ENCODE peak calls at places on chromosomes 2 and 18, in six cellular contexts. One of them, this sample, is unnamed. For H3K9me3, the result is how much of the 10 kb centered on the place peaks cover.

GRCh38 chr18:14907420-14907819 is 159.4 kb downstream of the ANKRD30B start:
- DNase-seq in kidney: peak
- DNase-seq in HCT116: no peak
- DNase-seq in mesenchymal stem cell: no peak
- DNase-seq in CD4-positive, CD25-positive, alpha-beta regulatory T cell: no peak
- DNase-seq in hepatocyte: no peak
- DNase-seq in this sample: no peak

GRCh38 chr2:200399636-200400035 is 93.1 kb downstream of the SPATS2L start:
- DNase-seq in kidney: no peak
- DNase-seq in HCT116: no peak
- DNase-seq in mesenchymal stem cell: no peak
- DNase-seq in CD4-positive, CD25-positive, alpha-beta regulatory T cell: no peak
- DNase-seq in hepatocyte: no peak
- DNase-seq in this sample: no peak

GRCh38 chr18:9608728-9609127 is 5.6 kb downstream of the PPP4R1 start:
- DNase-seq in kidney: no peak
- DNase-seq in HCT116: no peak
- DNase-seq in mesenchymal stem cell: no peak
- DNase-seq in CD4-positive, CD25-positive, alpha-beta regulatory T cell: no peak
- DNase-seq in hepatocyte: no peak
- DNase-seq in this sample: no peak

GRCh38 chr2:126049461-126049860 is 606.5 kb upstream of the GYPC start:
- DNase-seq in kidney: no peak
- DNase-seq in HCT116: no peak
- DNase-seq in mesenchymal stem cell: no peak
- DNase-seq in CD4-positive, CD25-positive, alpha-beta regulatory T cell: no peak
- DNase-seq in hepatocyte: no peak
- DNase-seq in this sample: no peak

GRCh38 chr2:215880970-215881369 is 132.4 kb downstream of the MREG start:
- DNase-seq in kidney: no peak
- DNase-seq in HCT116: no peak
- DNase-seq in mesenchymal stem cell: peak
- DNase-seq in CD4-positive, CD25-positive, alpha-beta regulatory T cell: no peak
- DNase-seq in hepatocyte: no peak
- DNase-seq in this sample: no peak

GRCh38 chr2:37625781-37626548 is 45.5 kb downstream of the CDC42EP3 start:
- DNase-seq in kidney: peak
- DNase-seq in HCT116: no peak
- DNase-seq in mesenchymal stem cell: peak
- DNase-seq in CD4-positive, CD25-positive, alpha-beta regulatory T cell: peak
- DNase-seq in hepatocyte: no peak
- DNase-seq in this sample: no peak

GRCh38 chr2:165238295-165238694 is 919 bp upstream of the SCN2A start:
- DNase-seq in kidney: no peak
- DNase-seq in HCT116: no peak
- DNase-seq in mesenchymal stem cell: peak
- DNase-seq in CD4-positive, CD25-positive, alpha-beta regulatory T cell: peak
- DNase-seq in hepatocyte: peak
- DNase-seq in this sample: no peak

GRCh38 chr2:232315049-232315922 is 63.3 kb upstream of the ALPP start:
- DNase-seq in kidney: peak
- DNase-seq in HCT116: no peak
- DNase-seq in mesenchymal stem cell: peak
- DNase-seq in CD4-positive, CD25-positive, alpha-beta regulatory T cell: peak
- DNase-seq in hepatocyte: no peak
- DNase-seq in this sample: no peak

GRCh38 chr2:101638156-101638809 is 59.2 kb upstream of the MAP4K4 start:
- DNase-seq in kidney: no peak
- DNase-seq in HCT116: no peak
- DNase-seq in mesenchymal stem cell: no peak
- DNase-seq in CD4-positive, CD25-positive, alpha-beta regulatory T cell: no peak
- DNase-seq in hepatocyte: no peak
- DNase-seq in this sample: no peak

GRCh38 chr2:238478216-238478615 is 51.5 kb downstream of the ASB1 start:
- DNase-seq in kidney: no peak
- DNase-seq in HCT116: no peak
- DNase-seq in mesenchymal stem cell: no peak
- DNase-seq in CD4-positive, CD25-positive, alpha-beta regulatory T cell: no peak
- DNase-seq in hepatocyte: no peak
- DNase-seq in this sample: no peak
- H3K9me3 ChIP-seq in kidney: under half
- H3K9me3 ChIP-seq in HCT116: under half
- H3K9me3 ChIP-seq in mesenchymal stem cell: half or more
- H3K9me3 ChIP-seq in CD4-positive, CD25-positive, alpha-beta regulatory T cell: under half
- H3K9me3 ChIP-seq in hepatocyte: under half
- H3K9me3 ChIP-seq in this sample: under half

GRCh38 chr18:76359909-76360308 is 135.1 kb downstream of the ZNF516 start:
- DNase-seq in kidney: no peak
- DNase-seq in HCT116: no peak
- DNase-seq in mesenchymal stem cell: no peak
- DNase-seq in CD4-positive, CD25-positive, alpha-beta regulatory T cell: no peak
- DNase-seq in hepatocyte: no peak
- DNase-seq in this sample: no peak

GRCh38 chr18:76357585-76358265 is 137.3 kb downstream of the ZNF516 start:
- DNase-seq in kidney: no peak
- DNase-seq in HCT116: no peak
- DNase-seq in mesenchymal stem cell: no peak
- DNase-seq in CD4-positive, CD25-positive, alpha-beta regulatory T cell: no peak
- DNase-seq in hepatocyte: no peak
- DNase-seq in this sample: no peak

GRCh38 chr18:76357174-76357573 is 137.9 kb downstream of the ZNF516 start:
- DNase-seq in kidney: no peak
- DNase-seq in HCT116: no peak
- DNase-seq in mesenchymal stem cell: no peak
- DNase-seq in CD4-positive, CD25-positive, alpha-beta regulatory T cell: no peak
- DNase-seq in hepatocyte: no peak
- DNase-seq in this sample: no peak

GRCh38 chr18:76356666-76357065 is 138.4 kb downstream of the ZNF516 start:
- DNase-seq in kidney: no peak
- DNase-seq in HCT116: no peak
- DNase-seq in mesenchymal stem cell: no peak
- DNase-seq in CD4-positive, CD25-positive, alpha-beta regulatory T cell: no peak
- DNase-seq in hepatocyte: no peak
- DNase-seq in this sample: no peak

GRCh38 chr18:76358774-76359173 is 136.3 kb downstream of the ZNF516 start:
- DNase-seq in kidney: no peak
- DNase-seq in HCT116: no peak
- DNase-seq in mesenchymal stem cell: no peak
- DNase-seq in CD4-positive, CD25-positive, alpha-beta regulatory T cell: no peak
- DNase-seq in hepatocyte: no peak
- DNase-seq in this sample: no peak
- H3K9me3 ChIP-seq in kidney: under half
- H3K9me3 ChIP-seq in HCT116: under half
- H3K9me3 ChIP-seq in mesenchymal stem cell: under half
- H3K9me3 ChIP-seq in CD4-positive, CD25-positive, alpha-beta regulatory T cell: under half
- H3K9me3 ChIP-seq in hepatocyte: under half
- H3K9me3 ChIP-seq in this sample: under half

GRCh38 chr2:2271471-2271941 is 59.6 kb downstream of the MYT1L start:
- DNase-seq in kidney: no peak
- DNase-seq in HCT116: no peak
- DNase-seq in mesenchymal stem cell: no peak
- DNase-seq in CD4-positive, CD25-positive, alpha-beta regulatory T cell: no peak
- DNase-seq in hepatocyte: peak
- DNase-seq in this sample: no peak
- H3K9me3 ChIP-seq in kidney: under half
- H3K9me3 ChIP-seq in HCT116: under half
- H3K9me3 ChIP-seq in mesenchymal stem cell: under half
- H3K9me3 ChIP-seq in CD4-positive, CD25-positive, alpha-beta regulatory T cell: under half
- H3K9me3 ChIP-seq in hepatocyte: under half
- H3K9me3 ChIP-seq in this sample: under half

GRCh38 chr2:116456429-116456828 is 1358.1 kb upstream of the DDX18 start:
- DNase-seq in kidney: no peak
- DNase-seq in HCT116: no peak
- DNase-seq in mesenchymal stem cell: no peak
- DNase-seq in CD4-positive, CD25-positive, alpha-beta regulatory T cell: no peak
- DNase-seq in hepatocyte: no peak
- DNase-seq in this sample: no peak
- H3K9me3 ChIP-seq in kidney: under half
- H3K9me3 ChIP-seq in HCT116: under half
- H3K9me3 ChIP-seq in mesenchymal stem cell: under half
- H3K9me3 ChIP-seq in CD4-positive, CD25-positive, alpha-beta regulatory T cell: under half
- H3K9me3 ChIP-seq in hepatocyte: under half
- H3K9me3 ChIP-seq in this sample: under half

GRCh38 chr2:235045336-235045972 is 93.6 kb downstream of the SH3BP4 start:
- DNase-seq in kidney: no peak
- DNase-seq in HCT116: no peak
- DNase-seq in mesenchymal stem cell: no peak
- DNase-seq in CD4-positive, CD25-positive, alpha-beta regulatory T cell: no peak
- DNase-seq in hepatocyte: no peak
- DNase-seq in this sample: peak

GRCh38 chr2:235044501-235045271 is 92.9 kb downstream of the SH3BP4 start:
- DNase-seq in kidney: no peak
- DNase-seq in HCT116: no peak
- DNase-seq in mesenchymal stem cell: no peak
- DNase-seq in CD4-positive, CD25-positive, alpha-beta regulatory T cell: no peak
- DNase-seq in hepatocyte: no peak
- DNase-seq in this sample: no peak

GRCh38 chr2:235041918-235042575 is 90.2 kb downstream of the SH3BP4 start:
- DNase-seq in kidney: no peak
- DNase-seq in HCT116: no peak
- DNase-seq in mesenchymal stem cell: no peak
- DNase-seq in CD4-positive, CD25-positive, alpha-beta regulatory T cell: no peak
- DNase-seq in hepatocyte: no peak
- DNase-seq in this sample: no peak

GRCh38 chr2:235042576-235043515 is 91.0 kb downstream of the SH3BP4 start:
- DNase-seq in kidney: no peak
- DNase-seq in HCT116: no peak
- DNase-seq in mesenchymal stem cell: no peak
- DNase-seq in CD4-positive, CD25-positive, alpha-beta regulatory T cell: no peak
- DNase-seq in hepatocyte: no peak
- DNase-seq in this sample: no peak

DNA sequence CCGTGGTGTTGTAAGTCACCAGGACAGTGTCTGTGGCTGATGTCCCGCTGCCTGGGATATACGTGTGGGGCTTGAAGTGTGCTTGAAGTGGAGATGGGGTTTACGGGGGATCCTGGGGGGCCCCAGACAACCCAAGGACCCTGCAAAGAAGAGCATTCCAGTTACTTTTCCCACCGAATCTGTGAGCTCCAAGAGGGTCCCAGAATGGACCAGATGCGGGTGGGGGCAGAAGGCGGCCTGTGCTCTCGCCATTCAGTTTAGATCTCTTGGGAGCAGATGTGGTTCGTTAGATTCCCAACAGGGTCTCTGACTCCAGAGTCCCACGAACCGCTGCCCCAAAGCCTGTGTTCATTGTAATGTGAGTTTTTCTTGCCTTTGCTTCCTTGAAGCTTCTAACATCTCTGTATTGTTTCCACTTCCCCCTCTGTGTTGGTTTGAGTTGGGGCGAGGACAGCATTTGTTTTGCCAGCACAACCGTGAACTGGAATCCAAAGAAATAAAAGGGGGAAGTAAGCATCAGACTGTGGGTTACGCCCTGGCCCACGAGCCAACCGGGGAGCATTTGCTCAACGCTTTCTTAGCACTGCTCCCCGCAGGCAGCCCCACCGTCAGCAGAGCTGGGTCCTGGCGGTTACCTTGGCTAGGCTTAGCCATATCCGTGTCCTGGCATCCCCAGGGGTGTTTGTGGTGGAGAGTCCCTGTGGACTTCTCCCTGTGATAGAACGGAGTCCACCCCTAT is 92.1 kb downstream of the SH3BP4 start:
- DNase-seq in kidney: no peak
- DNase-seq in HCT116: no peak
- DNase-seq in mesenchymal stem cell: no peak
- DNase-seq in CD4-positive, CD25-positive, alpha-beta regulatory T cell: no peak
- DNase-seq in hepatocyte: no peak
- DNase-seq in this sample: no peak
- H3K9me3 ChIP-seq in kidney: under half
- H3K9me3 ChIP-seq in HCT116: under half
- H3K9me3 ChIP-seq in mesenchymal stem cell: under half
- H3K9me3 ChIP-seq in CD4-positive, CD25-positive, alpha-beta regulatory T cell: under half
- H3K9me3 ChIP-seq in hepatocyte: under half
- H3K9me3 ChIP-seq in this sample: under half

DNA sequence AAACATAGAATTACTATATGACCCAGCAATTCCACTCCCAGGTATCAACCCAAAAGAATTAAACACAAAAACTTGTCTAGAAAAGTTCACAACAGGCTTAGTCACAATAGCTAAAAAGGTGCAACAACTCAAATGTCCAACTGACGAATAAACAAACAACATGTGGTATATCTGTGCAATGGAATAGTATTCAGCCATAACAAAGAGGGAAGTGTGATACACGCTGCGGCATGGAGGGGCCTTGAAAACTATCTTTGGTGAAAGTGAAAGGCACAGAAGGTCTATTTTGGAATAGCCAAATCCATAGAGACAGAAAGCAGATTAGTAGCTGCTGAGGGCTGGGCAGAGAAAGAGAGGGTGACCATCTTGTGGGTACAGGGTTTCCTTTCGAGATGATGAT is 72.1 kb downstream of the DDX1 start:
- DNase-seq in kidney: no peak
- DNase-seq in HCT116: no peak
- DNase-seq in mesenchymal stem cell: no peak
- DNase-seq in CD4-positive, CD25-positive, alpha-beta regulatory T cell: no peak
- DNase-seq in hepatocyte: no peak
- DNase-seq in this sample: no peak
- H3K9me3 ChIP-seq in kidney: under half
- H3K9me3 ChIP-seq in HCT116: under half
- H3K9me3 ChIP-seq in mesenchymal stem cell: under half
- H3K9me3 ChIP-seq in CD4-positive, CD25-positive, alpha-beta regulatory T cell: under half
- H3K9me3 ChIP-seq in hepatocyte: under half
- H3K9me3 ChIP-seq in this sample: under half

GRCh38 chr2:16206191-16206944 is 266.0 kb downstream of the MYCN start:
- DNase-seq in kidney: no peak
- DNase-seq in HCT116: no peak
- DNase-seq in mesenchymal stem cell: no peak
- DNase-seq in CD4-positive, CD25-positive, alpha-beta regulatory T cell: no peak
- DNase-seq in hepatocyte: no peak
- DNase-seq in this sample: no peak
- H3K9me3 ChIP-seq in kidney: under half
- H3K9me3 ChIP-seq in HCT116: under half
- H3K9me3 ChIP-seq in mesenchymal stem cell: under half
- H3K9me3 ChIP-seq in CD4-positive, CD25-positive, alpha-beta regulatory T cell: under half
- H3K9me3 ChIP-seq in hepatocyte: under half
- H3K9me3 ChIP-seq in this sample: under half

DNA sequence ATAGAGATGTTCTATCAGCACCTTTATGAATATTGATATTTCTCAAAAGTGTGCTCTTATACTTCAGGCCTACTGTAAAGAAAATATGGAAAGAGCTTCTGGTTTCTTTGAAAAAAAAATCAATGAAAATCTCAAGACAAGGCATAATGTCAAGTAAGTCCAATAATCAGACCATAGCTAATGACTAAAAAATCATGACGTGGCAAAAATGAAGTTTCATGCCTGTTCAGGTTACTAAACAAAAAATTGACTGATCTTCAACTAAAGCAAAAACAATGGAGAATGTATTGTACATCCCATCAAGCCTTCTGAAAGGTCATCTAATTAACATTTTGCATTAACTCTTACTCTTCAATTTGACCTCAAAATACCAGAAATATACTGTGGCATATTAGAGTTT is 824.4 kb downstream of the EPHA4 start:
- DNase-seq in kidney: no peak
- DNase-seq in HCT116: no peak
- DNase-seq in mesenchymal stem cell: no peak
- DNase-seq in CD4-positive, CD25-positive, alpha-beta regulatory T cell: no peak
- DNase-seq in hepatocyte: no peak
- DNase-seq in this sample: no peak
- H3K9me3 ChIP-seq in kidney: under half
- H3K9me3 ChIP-seq in HCT116: under half
- H3K9me3 ChIP-seq in mesenchymal stem cell: under half
- H3K9me3 ChIP-seq in CD4-positive, CD25-positive, alpha-beta regulatory T cell: under half
- H3K9me3 ChIP-seq in hepatocyte: under half
- H3K9me3 ChIP-seq in this sample: under half